ENCODE peak calls at places on chromosomes 7 and 10, in five cellular contexts. D, C, P, G and F are unnamed samples.
A peak's percentile ranks its signal among the peaks of the same experiment; 100 is the strongest.

GRCh38 chr10:124522131-124522902 is 60.7 kb downstream of the LHPP start:
- DNase-seq in C (no peak), P (no peak), G (no peak), D (no peak), F (no peak)

GRCh38 chr10:96376483-96376882 is 17.7 kb upstream of the OPALIN start:
- DNase-seq in C (no peak), G (no peak), D (no peak), P (peak; percentile 12), F (no peak)

GRCh38 chr7:134630890-134631289 is 15.8 kb upstream of the BPGM start:
- DNase-seq in G (no peak), P (peak; percentile 97), D (no peak), C (peak; percentile 64), F (no peak)

GRCh38 chr7:39908973-39909372 is 41.1 kb upstream of the CDK13 start:
- DNase-seq in D (no peak), G (no peak), C (no peak), P (no peak), F (no peak)

GRCh38 chr10:119742988-119743646 is 17.3 kb downstream of the INPP5F start:
- DNase-seq in G (peak; percentile 73), D (no peak), C (no peak), P (no peak), F (no peak)

GRCh38 chr10:20922461-20922860 is 25.4 kb upstream of the NEBL start:
- DNase-seq in P (no peak), C (no peak), G (no peak), D (no peak), F (no peak)

GRCh38 chr10:79947083-79947415 is 1.9 kb downstream of the SFTPD start:
- DNase-seq in D (no peak), G (no peak), P (peak; percentile 14), C (no peak), F (no peak)

GRCh38 chr7:332646-333398 is 42.9 kb downstream of the FOXL3 start:
- DNase-seq in D (peak; percentile 84), C (no peak), P (peak; percentile 38), G (peak; percentile 48), F (no peak)

GRCh38 chr10:24851595-24851994 is 100.8 kb downstream of the PRTFDC1 start:
- DNase-seq in G (peak; percentile 91), D (no peak), P (peak; percentile 90), C (no peak), F (no peak)

GRCh38 chr10:48383393-48383792 is 76.9 kb downstream of the MAPK8 start:
- DNase-seq in G (peak; percentile 54), P (no peak), C (peak; percentile 34), D (no peak), F (no peak)

GRCh38 chr7:364536-364935 is 74.6 kb downstream of the FOXL3 start:
- DNase-seq in D (peak; percentile 8), P (no peak), C (no peak), G (no peak), F (no peak)

GRCh38 chr7:3591944-3592343 is 290.9 kb downstream of the SDK1 start:
- DNase-seq in G (no peak), C (no peak), P (no peak), D (no peak), F (no peak)

GRCh38 chr7:7653568-7654187 is 13.1 kb downstream of the UMAD1 start:
- DNase-seq in C (no peak), D (no peak), P (peak; percentile 7), G (no peak), F (no peak)

GRCh38 chr10:78134919-78135318 is 101.3 kb downstream of the RPS24 start:
- DNase-seq in C (no peak), G (no peak), P (no peak), D (no peak), F (no peak)

GRCh38 chr10:21516270-21517131 is 9.0 kb downstream of the SKIDA1 start:
- DNase-seq in G (peak; percentile 78), P (no peak), D (peak; percentile 62), C (no peak), F (no peak)

GRCh38 chr10:74451127-74451829 is 300.3 kb downstream of the ADK start:
- DNase-seq in C (no peak), D (no peak), G (no peak), P (no peak), F (no peak)

GRCh38 chr10:82674036-82674435 is 799.0 kb downstream of the NRG3 start:
- DNase-seq in C (no peak), D (no peak), P (peak; percentile 2), G (no peak), F (no peak)

GRCh38 chr7:460374-461117 is 59.1 kb downstream of the PDGFA start:
- DNase-seq in G (peak; percentile 47), D (no peak), C (no peak), P (peak; percentile 22), F (no peak)

GRCh38 chr7:45648671-45648995 is 74.5 kb downstream of the ADCY1 start:
- DNase-seq in C (no peak), P (no peak), G (no peak), D (no peak), F (no peak)

GRCh38 chr7:45647426-45647825 is 73.3 kb downstream of the ADCY1 start:
- DNase-seq in G (no peak), P (no peak), D (no peak), C (no peak), F (no peak)

GRCh38 chr7:45646207-45646821 is 72.1 kb downstream of the ADCY1 start:
- DNase-seq in C (no peak), G (no peak), D (no peak), P (no peak), F (no peak)

GRCh38 chr7:45647967-45648670 is 74.0 kb downstream of the ADCY1 start:
- DNase-seq in P (no peak), D (no peak), C (no peak), G (no peak), F (no peak)

DNA sequence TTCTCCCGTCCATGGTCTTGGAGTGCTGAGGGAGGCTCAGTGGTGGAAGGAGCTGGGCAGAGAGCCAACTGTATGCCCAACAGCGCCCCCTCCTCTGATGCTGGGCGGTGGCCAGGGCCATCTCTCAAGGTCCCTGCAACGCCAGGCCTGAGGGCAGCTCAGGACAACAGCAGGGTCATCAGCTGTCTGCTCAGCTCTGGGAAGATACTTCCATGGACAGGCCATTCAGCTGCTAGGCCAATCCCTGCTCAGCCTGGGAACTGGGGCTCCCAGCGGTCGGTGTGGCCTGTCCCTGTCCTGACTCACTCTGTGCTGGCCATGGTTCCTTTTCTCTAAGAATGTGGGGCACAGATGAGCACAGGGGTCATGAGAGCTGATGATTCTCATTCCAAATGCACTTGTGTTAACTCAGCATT is 72.8 kb downstream of the ADCY1 start:
- DNase-seq in G (no peak), C (peak; percentile 36), P (no peak), D (no peak), F (no peak)
- TF ChIP-seq CTCF in G (no peak), C (peak; percentile 45), P (no peak), D (no peak), F (no peak)

DNA sequence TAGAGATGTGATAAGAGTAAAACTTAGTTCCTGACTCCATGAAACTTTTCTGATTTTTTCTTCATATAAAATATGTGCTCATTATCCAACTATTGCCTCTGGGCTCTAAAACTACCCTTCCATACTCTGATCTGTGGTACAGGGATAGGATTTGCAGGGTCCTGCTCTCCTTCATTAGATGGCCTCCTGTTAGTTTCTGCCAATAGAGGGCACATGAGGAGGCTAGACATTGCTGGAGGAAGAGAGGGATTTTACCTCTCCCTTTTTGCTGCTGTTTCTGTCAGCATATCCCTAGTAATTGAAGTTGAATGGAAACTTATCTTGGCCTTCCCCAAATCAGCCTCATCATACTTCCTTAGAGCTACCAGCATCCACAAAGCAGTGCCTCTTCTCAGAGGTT is 269.4 kb downstream of the NXPH1 start:
- DNase-seq in D (no peak), P (no peak), G (no peak), C (no peak), F (no peak)
- TF ChIP-seq CTCF in D (no peak), P (no peak), G (no peak), C (no peak), F (no peak)

GRCh38 chr7:157337316-157338149 is 729 bp downstream of the DNAJB6 start:
- DNase-seq in C (peak; percentile 47), D (peak; percentile 68), G (peak; percentile 66), P (peak; percentile 46), F (no peak)

GRCh38 chr7:157335256-157335655 is 1.5 kb upstream of the DNAJB6 start:
- DNase-seq in G (no peak), C (no peak), P (no peak), D (no peak), F (no peak)

GRCh38 chr7:157335991-157336382 is 817 bp upstream of the DNAJB6 start:
- DNase-seq in C (no peak), D (no peak), P (no peak), G (no peak), F (no peak)

GRCh38 chr7:157336383-157337315 is at the start of gene DNAJB6:
- DNase-seq in G (peak; percentile 87), D (peak; percentile 94), C (peak; percentile 86), P (peak; percentile 78), F (peak; percentile 79)

DNA sequence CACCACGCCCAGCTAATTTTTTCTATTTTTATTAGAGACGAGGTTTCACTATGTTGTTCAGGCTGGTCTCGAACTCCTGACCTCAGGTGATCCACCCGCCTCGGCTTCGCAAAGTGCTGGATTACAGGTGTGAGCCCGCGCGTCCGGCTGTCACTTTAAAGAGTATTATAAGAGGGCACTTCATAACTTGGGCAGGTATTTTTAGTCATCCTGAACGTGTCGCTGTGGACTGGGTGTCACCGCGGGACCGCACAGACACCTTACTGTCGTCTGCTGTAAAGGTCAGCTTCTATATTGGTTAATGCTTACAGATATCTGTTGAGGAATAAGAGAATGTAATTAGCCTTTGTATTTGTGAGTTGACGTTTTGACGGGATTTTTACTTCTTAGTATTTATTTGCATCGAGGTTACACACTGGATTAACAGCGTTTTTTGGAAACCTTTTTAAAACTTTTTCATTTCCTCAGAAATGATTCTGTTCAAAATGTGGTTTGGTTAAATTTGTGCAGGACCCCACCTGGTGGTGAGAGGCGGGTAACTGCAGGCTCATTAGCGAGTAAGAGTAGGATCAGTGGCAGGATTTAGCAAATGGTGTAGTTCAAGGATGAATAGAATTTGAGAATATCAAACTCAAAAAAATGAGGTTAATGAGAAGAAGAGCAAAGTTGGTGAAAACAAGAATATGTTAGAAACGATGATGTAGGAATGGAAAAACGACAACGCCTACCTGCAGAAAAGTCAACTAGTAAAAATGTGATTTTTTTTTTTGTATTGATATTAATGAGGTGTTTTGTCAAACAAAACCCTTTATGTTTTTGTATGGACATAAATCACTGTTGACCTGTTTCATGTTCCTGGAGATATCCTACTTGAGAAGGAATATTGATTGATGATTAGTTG is 3.2 kb downstream of the DNAJB6 start:
- DNase-seq in G (peak; percentile 56), P (peak; percentile 65), D (peak; percentile 60), C (peak; percentile 71), F (no peak)
- TF ChIP-seq CTCF in G (peak; percentile 96), P (peak; percentile 66), D (peak; percentile 95), C (peak; percentile 95), F (peak; percentile 93)

GRCh38 chr10:84185526-84186175 is 8.7 kb upstream of the CDHR1 start:
- DNase-seq in C (no peak), P (no peak), G (no peak), D (no peak), F (no peak)

GRCh38 chr10:84190621-84191020 is 3.7 kb upstream of the CDHR1 start:
- DNase-seq in C (no peak), P (no peak), G (no peak), D (no peak), F (no peak)

GRCh38 chr10:84184517-84184916 is 9.8 kb upstream of the CDHR1 start:
- DNase-seq in D (no peak), C (no peak), G (no peak), P (peak; percentile 21), F (no peak)

GRCh38 chr10:84191106-84191505 is 3.2 kb upstream of the CDHR1 start:
- DNase-seq in C (no peak), D (no peak), P (no peak), G (no peak), F (no peak)

GRCh38 chr10:84188815-84189214 is 5.5 kb upstream of the CDHR1 start:
- DNase-seq in D (no peak), C (no peak), P (no peak), G (no peak), F (no peak)
- TF ChIP-seq CTCF in D (no peak), C (no peak), P (no peak), G (no peak), F (no peak)